ENCODE peak calls at places on chromosomes 6 and 20, in four cellular contexts. V, B, F and M are unnamed samples.

GRCh38 chr20:33433465-33433864 is 10.1 kb downstream of the SNTA1 start:
- DNase-seq in V (no peak), B (no peak), F (no peak), M (no peak)

GRCh38 chr6:120935908-120936307 is 398.4 kb downstream of the TBC1D32 start:
- DNase-seq in V (no peak), F (no peak), B (no peak), M (no peak)

GRCh38 chr6:22657341-22657985 is 88.1 kb downstream of the HDGFL1 start:
- DNase-seq in V (no peak), F (no peak), B (no peak), M (no peak)

GRCh38 chr6:117072781-117073180 is 192.6 kb upstream of the VGLL2 start:
- DNase-seq in B (peak; percentile 21), F (no peak), V (no peak), M (peak; percentile 76)

GRCh38 chr20:2795451-2795850 is 5.0 kb downstream of the CPXM1 start:
- DNase-seq in B (no peak), V (no peak), F (no peak), M (no peak)

GRCh38 chr6:152184573-152185157 is 377.2 kb downstream of the ESR1 start:
- DNase-seq in B (no peak), F (no peak), V (no peak), M (no peak)

GRCh38 chr20:54017846-54018245 is 52.5 kb downstream of the BCAS1 start:
- DNase-seq in V (no peak), B (no peak), F (no peak), M (no peak)

GRCh38 chr20:32823737-32824588 is 4.2 kb downstream of the MAPRE1 start:
- DNase-seq in F (peak; percentile 22), V (no peak), B (no peak), M (no peak)

GRCh38 chr6:56440551-56440981 is 193.2 kb upstream of the COL21A1 start:
- DNase-seq in F (no peak), V (no peak), B (no peak), M (no peak)

GRCh38 chr6:50986319-50986718 is 167.6 kb downstream of the TFAP2B start:
- DNase-seq in V (no peak), B (no peak), F (no peak), M (no peak)

GRCh38 chr6:90045535-90045934 is 151.3 kb downstream of the GJA10 start:
- DNase-seq in V (no peak), B (no peak), F (peak; percentile 38), M (no peak)

GRCh38 chr6:130020106-130020851 is 1.9 kb downstream of the L3MBTL3 start:
- DNase-seq in F (no peak), V (peak; percentile 12), B (no peak), M (no peak)

GRCh38 chr6:56484669-56485068 is 158.0 kb downstream of the DST start:
- DNase-seq in V (no peak), F (peak; percentile 81), B (no peak), M (no peak)

GRCh38 chr20:50991076-50991475 is 31.8 kb downstream of the KCNG1 start:
- DNase-seq in V (no peak), B (no peak), F (peak; percentile 37), M (no peak)

GRCh38 chr6:26017567-26017966 is 55.0 kb downstream of the TRIM38 start:
- DNase-seq in F (peak; percentile 95), B (no peak), V (peak; percentile 67), M (peak; percentile 80)

GRCh38 chr6:98985391-98985790 is 37.6 kb upstream of the FBXL4 start:
- DNase-seq in V (no peak), B (no peak), F (no peak), M (no peak)

GRCh38 chr20:32457476-32457986 is 99.4 kb downstream of the ASXL1 start:
- DNase-seq in V (peak; percentile 87), F (peak; percentile 56), B (peak; percentile 81), M (peak; percentile 96)

GRCh38 chr6:97207383-97207782 is 75.6 kb downstream of the MMS22L start:
- DNase-seq in F (no peak), B (no peak), V (no peak), M (no peak)

GRCh38 chr20:21496452-21496851 is 17.4 kb downstream of the NKX2-2 start:
- DNase-seq in F (no peak), B (no peak), V (no peak), M (no peak)

GRCh38 chr6:38184041-38184779 is 364.7 kb downstream of the ZFAND3 start:
- DNase-seq in B (no peak), V (no peak), F (no peak), M (peak; percentile 31)

GRCh38 chr6:170094686-170095272 is 196.1 kb downstream of the DLL1 start:
- DNase-seq in B (no peak), V (no peak), F (no peak), M (no peak)

GRCh38 chr20:53925651-53926401 is 144.6 kb downstream of the BCAS1 start:
- DNase-seq in V (no peak), F (no peak), B (no peak), M (no peak)

GRCh38 chr6:131519670-131520436 is 53.2 kb upstream of the ARG1 start:
- DNase-seq in V (no peak), F (peak; percentile 45), B (no peak), M (peak; percentile 72)

GRCh38 chr6:131819507-131820228 is 11.8 kb downstream of the ENPP1 start:
- DNase-seq in V (no peak), F (peak; percentile 94), B (no peak), M (no peak)

GRCh38 chr20:40897177-40897700 is 131.4 kb upstream of the TOP1 start:
- DNase-seq in V (no peak), B (no peak), F (peak; percentile 47), M (no peak)

GRCh38 chr6:156848533-156848932 is 71.4 kb downstream of the ARID1B start:
- DNase-seq in B (no peak), F (no peak), V (no peak), M (no peak)

GRCh38 chr6:146286976-146287375 is 256.7 kb upstream of the RAB32 start:
- DNase-seq in B (no peak), V (no peak), F (no peak), M (no peak)

DNA sequence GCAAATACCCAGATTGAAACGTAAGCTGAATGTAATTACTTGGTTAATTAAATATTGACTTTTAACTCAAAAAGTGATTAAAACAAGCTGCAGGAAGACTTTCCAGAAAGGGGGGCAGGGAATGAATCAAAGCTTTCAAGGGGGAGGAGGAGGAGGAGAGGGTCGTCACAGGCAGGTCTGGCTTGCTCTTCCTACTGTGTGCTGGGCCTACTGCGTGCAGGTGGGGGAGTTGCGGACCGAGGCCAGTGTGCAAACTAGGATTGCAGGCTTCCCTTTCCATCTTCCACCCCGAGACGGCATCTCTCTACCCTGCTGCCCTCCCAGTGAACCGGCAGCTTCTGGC is 1.1 kb downstream of the SULF2 start:
- DNase-seq in F (no peak), V (no peak), B (no peak), M (no peak)
- H4K91ac ChIP-seq in F (no peak overlapping the region), V (no peak overlapping the region), B (no peak overlapping the region), M (no peak overlapping the region)

GRCh38 chr20:63322146-63322922 is 29.3 kb downstream of the COL20A1 start:
- DNase-seq in V (no peak), B (no peak), F (no peak), M (no peak)
- H4K91ac ChIP-seq in V (no peak overlapping the region), B (no peak overlapping the region), F (no peak overlapping the region), M (no peak overlapping the region)

GRCh38 chr6:137969874-137970273 is 102.8 kb downstream of the TNFAIP3 start:
- DNase-seq in V (no peak), B (no peak), F (no peak), M (no peak)
- H4K91ac ChIP-seq in V (no peak overlapping the region), B (no peak overlapping the region), F (no peak overlapping the region), M (no peak overlapping the region)

GRCh38 chr20:63398744-63399514 is 37.8 kb upstream of the CHRNA4 start:
- DNase-seq in F (no peak), V (no peak), B (no peak), M (no peak)
- H4K91ac ChIP-seq in F (no peak overlapping the region), V (no peak overlapping the region), B (no peak overlapping the region), M (no peak overlapping the region)

GRCh38 chr20:47357296-47358051 is 975 bp upstream of the ZMYND8 start:
- DNase-seq in B (no peak), V (no peak), F (peak; percentile 94), M (peak; percentile 92)
- H4K91ac ChIP-seq in B (peak overlapping the region; percentile 88), V (peak overlapping the region; percentile 98), F (peak overlapping the region; percentile 99), M (peak overlapping the region; percentile 64)